ENCODE peak calls at places on chromosomes 6 and 20, in four cellular contexts. B is HepG2, S is K562, W is A549. V is an unnamed sample.

GRCh38 chr6:1624071-1624847 is 14.5 kb downstream of the FOXC1 start:
- DNase-seq in W (no peak), S (no peak), B (no peak), V (peak)

GRCh38 chr6:84498905-84499304 is 265.5 kb downstream of the TBX18 start:
- DNase-seq in S (no peak), B (no peak), W (no peak), V (no peak)

GRCh38 chr20:23884771-23885162 is 5.2 kb upstream of the CST5 start:
- DNase-seq in W (no peak), B (no peak), S (no peak), V (no peak)

GRCh38 chr20:20331796-20332195 is 36.1 kb upstream of the INSM1 start:
- DNase-seq in S (no peak), W (no peak), B (no peak), V (no peak)

GRCh38 chr20:25239387-25240370 is 8.2 kb upstream of the PYGB start:
- DNase-seq in W (no peak), B (no peak), S (no peak), V (no peak)

GRCh38 chr6:109701774-109702173 is 10.7 kb downstream of the FIG4 start:
- DNase-seq in S (no peak), W (no peak), B (no peak), V (no peak)

GRCh38 chr6:90021701-90022100 is 127.4 kb downstream of the GJA10 start:
- DNase-seq in B (no peak), W (no peak), S (no peak), V (no peak)

GRCh38 chr6:165301372-165302246 is 7.8 kb downstream of the C6orf118 start:
- DNase-seq in S (no peak), B (no peak), W (no peak), V (no peak)

GRCh38 chr20:32006841-32007786 is 3.1 kb upstream of the CCM2L start:
- DNase-seq in W (no peak), S (no peak), B (peak), V (no peak)

GRCh38 chr20:63955281-63955845 is 853 bp downstream of the UCKL1 start:
- DNase-seq in W (no peak), S (peak), B (peak), V (peak)

GRCh38 chr6:18528084-18528743 is 141.1 kb downstream of the RNF144B start:
- DNase-seq in B (no peak), W (peak), S (no peak), V (no peak)

GRCh38 chr20:57622579-57623381 is 2.6 kb upstream of the ZBP1 start:
- DNase-seq in W (peak), S (peak), B (peak), V (peak)

GRCh38 chr6:1703091-1703855 is 93.6 kb downstream of the FOXC1 start:
- DNase-seq in B (no peak), W (no peak), S (peak), V (no peak)

DNA sequence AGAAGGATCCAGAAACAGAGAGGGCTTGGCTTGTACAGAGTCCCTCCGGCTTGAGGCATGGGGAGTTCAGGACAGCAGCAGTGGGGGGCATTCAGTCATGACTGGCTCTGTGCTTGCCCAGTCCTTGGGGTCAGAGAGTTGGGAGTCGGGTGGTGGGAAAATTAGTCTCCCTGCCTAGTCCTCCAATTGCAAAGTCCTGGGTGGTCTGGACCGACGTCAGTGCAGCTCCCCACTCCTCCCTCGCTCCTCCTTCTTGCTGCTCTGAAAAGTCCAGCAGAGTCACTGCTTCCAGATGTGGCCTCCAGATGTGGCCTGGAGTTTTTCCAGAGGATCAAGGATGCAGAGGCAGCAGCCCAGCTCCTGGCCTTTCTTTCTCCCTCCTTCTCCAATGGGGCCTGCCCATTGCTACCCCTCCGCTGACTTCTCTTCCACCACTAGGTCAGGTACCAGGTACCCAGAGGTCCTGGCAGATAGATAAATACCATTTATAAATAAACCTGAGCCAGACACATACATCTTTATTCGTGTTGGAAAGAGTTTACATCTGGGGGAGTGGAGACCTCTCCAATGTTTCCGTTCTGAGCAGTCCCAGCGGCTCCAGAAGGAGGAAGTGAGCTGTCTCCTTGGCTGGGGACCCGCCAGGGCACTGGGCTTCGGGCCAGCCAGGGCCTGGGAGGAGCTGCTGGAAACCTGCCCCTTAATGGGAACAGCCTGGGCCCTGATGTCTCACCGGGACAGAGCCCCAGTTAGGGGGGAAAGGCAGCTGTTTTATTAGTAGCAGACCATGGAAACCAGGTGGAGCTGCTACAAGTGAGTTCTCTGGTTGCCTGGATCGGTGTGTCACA is 49.0 kb upstream of the RNF24 start:
- DNase-seq in B (no peak), W (peak), S (peak), V (peak)
- TF ChIP-seq NR3C1 in B (no peak), W (no peak), S (no peak), V (no peak)

DNA sequence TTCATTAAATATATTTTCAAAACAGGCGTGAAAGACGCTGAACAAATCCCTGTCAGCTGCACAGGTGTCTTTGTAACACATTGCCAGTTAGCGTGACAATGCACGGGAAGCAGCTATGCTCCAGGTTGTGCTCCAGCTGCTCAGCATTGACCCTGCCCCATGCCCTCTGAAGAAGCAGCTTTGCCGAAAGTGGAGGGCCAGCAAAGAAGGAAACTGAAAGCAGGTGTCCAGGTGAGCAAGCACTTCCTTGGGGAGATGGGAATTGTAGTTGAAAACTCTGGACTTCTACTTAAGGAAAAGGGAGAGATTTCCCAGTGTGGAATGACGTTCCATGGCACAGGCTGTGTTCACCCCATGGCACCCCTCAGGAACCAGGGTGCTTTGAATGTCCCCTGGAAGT is 125.7 kb downstream of the TTLL2 start:
- DNase-seq in B (no peak), W (no peak), S (no peak), V (no peak)
- TF ChIP-seq NR3C1 in B (no peak), W (no peak), S (no peak), V (no peak)

DNA sequence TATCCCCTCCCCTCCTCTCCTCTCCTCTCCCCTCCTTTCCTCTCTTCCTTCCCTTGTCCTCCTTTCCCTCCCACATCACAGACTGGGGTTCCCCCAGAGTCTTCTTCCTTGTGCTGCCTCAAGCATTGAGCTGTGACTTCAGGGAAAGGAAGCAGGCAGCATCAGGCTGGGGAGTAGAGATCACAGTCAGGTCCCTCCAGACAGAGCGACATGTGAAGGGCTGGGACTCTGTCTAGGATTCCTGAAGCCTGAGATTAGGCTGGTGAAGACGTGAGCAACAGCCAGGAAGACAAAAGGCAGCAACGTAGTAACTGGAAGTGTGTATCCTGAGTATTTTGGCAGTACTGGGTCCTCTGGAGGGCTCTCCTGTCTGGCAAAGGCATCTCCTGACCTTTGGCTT is 265.4 kb upstream of the SUPT3H start:
- DNase-seq in S (no peak), W (no peak), B (no peak), V (no peak)
- TF ChIP-seq NR3C1 in S (no peak), W (no peak), B (no peak), V (no peak)

DNA sequence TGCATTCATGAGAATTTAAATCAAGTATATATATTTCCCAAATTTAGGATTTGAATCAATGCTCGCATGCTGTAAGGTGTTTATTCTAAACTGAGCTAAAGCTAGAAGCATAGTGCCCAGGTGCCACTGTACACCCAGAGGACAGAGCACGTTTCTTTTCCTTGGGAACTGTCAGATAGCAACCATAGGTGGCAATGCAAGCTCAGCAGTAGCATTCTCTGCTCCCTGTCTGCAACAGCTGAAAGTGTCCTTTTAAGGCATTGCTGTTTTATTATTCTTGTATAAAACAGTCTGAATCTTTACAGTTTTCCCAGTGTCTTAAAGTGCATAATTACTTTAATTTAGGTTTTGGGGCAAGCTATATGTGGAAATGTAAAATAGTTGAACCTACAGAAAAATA is 443.4 kb upstream of the MMS22L start:
- DNase-seq in B (no peak), W (no peak), S (no peak), V (peak)
- TF ChIP-seq NR3C1 in B (no peak), W (no peak), S (no peak), V (no peak)

GRCh38 chr6:151260191-151260590 is 20.4 kb downstream of the AKAP12 start:
- DNase-seq in B (no peak), S (no peak), W (no peak), V (no peak)

GRCh38 chr6:151269318-151269995 is 29.7 kb downstream of the AKAP12 start:
- DNase-seq in W (peak), S (no peak), B (no peak), V (no peak)

GRCh38 chr6:151265282-151265681 is 25.5 kb downstream of the AKAP12 start:
- DNase-seq in W (no peak), B (no peak), S (no peak), V (no peak)

GRCh38 chr6:151263035-151263434 is 23.3 kb downstream of the AKAP12 start:
- DNase-seq in B (no peak), S (no peak), W (no peak), V (no peak)

GRCh38 chr6:151263967-151264366 is 24.2 kb downstream of the AKAP12 start:
- DNase-seq in B (no peak), W (no peak), S (no peak), V (no peak)
- TF ChIP-seq NR3C1 in B (no peak), W (no peak), S (no peak), V (no peak)

GRCh38 chr20:53387983-53388675 is 205.5 kb downstream of the ZNF217 start:
- DNase-seq in B (no peak), S (no peak), W (no peak), V (no peak)

GRCh38 chr20:53390780-53391179 is 202.9 kb downstream of the ZNF217 start:
- DNase-seq in W (no peak), B (no peak), S (no peak), V (no peak)

GRCh38 chr20:53386186-53386681 is 207.4 kb downstream of the ZNF217 start:
- DNase-seq in B (no peak), S (no peak), W (no peak), V (no peak)

GRCh38 chr20:53394433-53394832 is 199.2 kb downstream of the ZNF217 start:
- DNase-seq in B (no peak), W (no peak), S (no peak), V (no peak)

GRCh38 chr20:53389516-53389915 is 204.1 kb downstream of the ZNF217 start:
- DNase-seq in S (no peak), W (no peak), B (no peak), V (no peak)
- TF ChIP-seq NR3C1 in S (no peak), W (no peak), B (no peak), V (no peak)